ENCODE peak calls at places on chromosomes 12 and 14, in six cellular contexts. Y, Z, M, K, Q and F are unnamed samples.

GRCh38 chr12:122793685-122794106 is 19.3 kb downstream of the CCDC62 start:
- DNase-seq in K (no peak), Q (no peak), M (peak; percentile 55), Z (peak; percentile 22), Y (no peak), F (peak; percentile 62)

GRCh38 chr12:42485823-42486222 is 103.7 kb downstream of the PRICKLE1 start:
- DNase-seq in Q (no peak), Y (no peak), M (no peak), Z (no peak), K (no peak), F (no peak)

GRCh38 chr14:80388980-80389711 is 177.8 kb upstream of the DIO2 start:
- DNase-seq in Y (no peak), M (no peak), K (no peak), Q (no peak), Z (no peak), F (no peak)

GRCh38 chr12:122870163-122870842 is 25.6 kb downstream of the VPS37B start:
- DNase-seq in Z (no peak), K (no peak), Q (peak; percentile 8), M (no peak), Y (no peak), F (no peak)

GRCh38 chr12:124278389-124279101 is 16.3 kb upstream of the RFLNA start:
- DNase-seq in Z (no peak), M (no peak), K (no peak), Q (peak; percentile 58), Y (no peak), F (no peak)

GRCh38 chr14:72745546-72745945 is 148.4 kb downstream of the DPF3 start:
- DNase-seq in Q (no peak), Y (no peak), M (no peak), K (no peak), Z (no peak), F (no peak)

GRCh38 chr14:101077511-101078074 is 174.1 kb upstream of the RTL1 start:
- DNase-seq in M (no peak), Y (no peak), Z (no peak), K (no peak), Q (no peak), F (no peak)

GRCh38 chr14:51094282-51094821 is 553 bp downstream of the TRIM9 start:
- DNase-seq in Z (peak; percentile 5), Y (peak; percentile 2), M (no peak), Q (peak; percentile 22), K (no peak), F (peak; percentile 21)

GRCh38 chr12:120099738-120100137 is 16.8 kb downstream of the RAB35 start:
- DNase-seq in K (no peak), Y (no peak), Q (no peak), Z (no peak), M (no peak), F (no peak)

GRCh38 chr12:7155471-7156034 is 25.4 kb downstream of the CLSTN3 start:
- DNase-seq in M (no peak), Q (no peak), Z (no peak), Y (no peak), K (no peak), F (no peak)

GRCh38 chr14:30990766-30991165 is 34.7 kb upstream of the AP4S1 start:
- DNase-seq in Z (no peak), K (no peak), M (no peak), Q (no peak), Y (no peak), F (no peak)

GRCh38 chr14:95770777-95771176 is 56.9 kb upstream of the TCL1A start:
- DNase-seq in Z (no peak), M (no peak), Q (no peak), K (no peak), Y (no peak), F (no peak)

GRCh38 chr12:98579347-98579746 is 14.1 kb upstream of the SLC25A3 start:
- DNase-seq in Z (no peak), K (no peak), M (no peak), Q (no peak), Y (no peak), F (no peak)

GRCh38 chr12:46677749-46678148 is 148.0 kb downstream of the SLC38A4 start:
- DNase-seq in Z (no peak), Q (no peak), M (no peak), K (no peak), Y (no peak), F (no peak)

GRCh38 chr14:74516451-74517155 is 23.0 kb downstream of the ISCA2 start:
- DNase-seq in Z (no peak), K (no peak), M (no peak), Y (no peak), Q (no peak), F (no peak)

GRCh38 chr12:32290411-32290810 is 108.9 kb upstream of the FGD4 start:
- DNase-seq in K (no peak), Y (no peak), Z (no peak), Q (no peak), M (no peak), F (no peak)

GRCh38 chr14:71362920-71363584 is 455.8 kb downstream of the PCNX1 start:
- DNase-seq in K (no peak), Q (no peak), Z (no peak), M (no peak), Y (no peak), F (peak; percentile 76)

GRCh38 chr14:59632381-59632780 is 55.8 kb upstream of the CCDC175 start:
- DNase-seq in M (peak; percentile 30), Z (no peak), K (no peak), Q (no peak), Y (no peak), F (no peak)

GRCh38 chr14:63759454-63759853 is 31.6 kb upstream of the SGPP1 start:
- DNase-seq in K (no peak), Y (no peak), Q (no peak), M (no peak), Z (no peak), F (no peak)

GRCh38 chr14:61671086-61671485 is 24.2 kb upstream of the HIF1A start:
- DNase-seq in Y (no peak), Q (no peak), M (peak; percentile 35), Z (peak; percentile 17), K (no peak), F (peak; percentile 60)

GRCh38 chr14:53979747-53980642 is 23.4 kb upstream of the BMP4 start:
- DNase-seq in M (no peak), K (no peak), Q (no peak), Y (no peak), Z (no peak), F (no peak)